ENCODE peak calls at places on chromosomes 3 and 15, in seven cellular contexts. L is ovary, R is cardiac fibroblast, T is mesothelial cell of epicardium, K is thoracic aorta, Q is progenitor cell of endocrine pancreas, X is RWPE1. B is an unnamed sample.

GRCh38 chr15:94293411-94294402 is 62.3 kb downstream of the MCTP2 start:
- DNase-seq in L (no peak), R (peak), T (no peak), K (no peak), Q (no peak), X (no peak), B (no peak)

GRCh38 chr15:71548317-71548908 is 261.9 kb upstream of the NR2E3 start:
- DNase-seq in L (no peak), R (no peak), T (no peak), K (no peak), Q (no peak), X (no peak), B (no peak)

GRCh38 chr15:32936283-32936918 is 218.6 kb downstream of the GREM1 start:
- DNase-seq in L (no peak), R (peak), T (no peak), K (no peak), Q (no peak), X (peak), B (no peak)

GRCh38 chr15:57440799-57441198 is 64.5 kb downstream of the CGNL1 start:
- DNase-seq in L (no peak), R (peak), T (no peak), K (no peak), Q (no peak), X (no peak), B (no peak)

GRCh38 chr3:157045238-157045860 is 114.6 kb downstream of the CCNL1 start:
- DNase-seq in L (no peak), R (peak), T (no peak), K (no peak), Q (no peak), X (no peak), B (no peak)

GRCh38 chr15:52256930-52257733 is 38.5 kb downstream of the MYO5C start:
- DNase-seq in L (no peak), R (peak), T (no peak), K (no peak), Q (no peak), X (no peak), B (no peak)

GRCh38 chr15:58212909-58213526 is 74.8 kb downstream of the AQP9 start:
- DNase-seq in L (no peak), R (peak), T (no peak), K (no peak), Q (no peak), X (peak), B (no peak)

GRCh38 chr3:42043116-42043796 is 47.9 kb upstream of the TRAK1 start:
- DNase-seq in L (no peak), R (peak), T (peak), K (no peak), Q (no peak), X (no peak), B (no peak)

GRCh38 chr15:70164910-70165791 is 67.4 kb upstream of the TLE3 start:
- DNase-seq in L (no peak), R (no peak), T (no peak), K (no peak), Q (peak), X (no peak), B (no peak)

GRCh38 chr3:173632945-173633344 is 235.4 kb downstream of the NLGN1 start:
- DNase-seq in L (no peak), R (no peak), T (no peak), K (no peak), Q (no peak), X (no peak), B (no peak)

GRCh38 chr3:173630849-173631248 is 233.3 kb downstream of the NLGN1 start:
- DNase-seq in L (no peak), R (no peak), T (no peak), K (no peak), Q (no peak), X (no peak), B (no peak)

GRCh38 chr3:173639098-173639497 is 241.6 kb downstream of the NLGN1 start:
- DNase-seq in L (no peak), R (no peak), T (no peak), K (no peak), Q (no peak), X (no peak), B (no peak)

DNA sequence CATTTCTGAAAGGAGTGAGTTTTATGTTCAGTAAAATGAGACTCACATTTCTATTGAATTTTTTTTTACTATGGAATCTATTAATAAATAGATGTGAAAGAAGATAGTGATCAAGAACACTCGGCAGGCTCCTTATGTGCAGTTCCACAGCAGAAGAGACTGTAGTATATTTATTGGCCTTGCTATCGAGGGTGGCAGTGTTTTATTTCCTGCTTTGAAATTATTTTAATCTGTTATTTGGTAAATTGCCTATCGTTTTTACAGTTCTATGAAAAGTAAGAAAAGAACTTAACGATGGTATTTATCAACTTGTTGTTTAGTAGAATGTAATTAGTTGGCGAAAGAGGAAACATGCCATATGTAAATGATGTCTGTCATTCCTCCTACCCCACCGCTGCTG is 238.3 kb downstream of the NLGN1 start:
- DNase-seq in L (no peak), R (no peak), T (no peak), K (no peak), Q (no peak), X (no peak), B (no peak)
- TF ChIP-seq CTCF in L (no peak), R (no peak), T (no peak), K (no peak), Q (no peak), X (no peak), B (no peak)

GRCh38 chr3:49751501-49751900 is 27.8 kb upstream of the GMPPB start:
- DNase-seq in L (no peak), R (no peak), T (no peak), K (no peak), Q (no peak), X (no peak), B (no peak)

GRCh38 chr3:49750056-49750455 is 26.3 kb upstream of the GMPPB start:
- DNase-seq in L (no peak), R (no peak), T (no peak), K (no peak), Q (no peak), X (no peak), B (no peak)

GRCh38 chr3:49747792-49748480 is 24.2 kb upstream of the GMPPB start:
- DNase-seq in L (no peak), R (peak), T (no peak), K (no peak), Q (no peak), X (no peak), B (no peak)

GRCh38 chr3:49740427-49740826 is 16.7 kb upstream of the GMPPB start:
- DNase-seq in L (no peak), R (no peak), T (no peak), K (no peak), Q (no peak), X (no peak), B (no peak)

GRCh38 chr3:49745986-49746385 is 22.2 kb upstream of the GMPPB start:
- DNase-seq in L (no peak), R (peak), T (no peak), K (no peak), Q (no peak), X (peak), B (no peak)
- TF ChIP-seq CTCF in L (no peak), R (no peak), T (no peak), K (no peak), Q (no peak), X (no peak), B (no peak)

GRCh38 chr3:128498127-128498626 is 5.2 kb upstream of the GATA2 start:
- DNase-seq in L (no peak), R (no peak), T (no peak), K (no peak), Q (no peak), X (no peak), B (no peak)
- TF ChIP-seq CTCF in L (no peak), R (no peak), T (peak), K (no peak), Q (no peak), X (peak), B (no peak)

DNA sequence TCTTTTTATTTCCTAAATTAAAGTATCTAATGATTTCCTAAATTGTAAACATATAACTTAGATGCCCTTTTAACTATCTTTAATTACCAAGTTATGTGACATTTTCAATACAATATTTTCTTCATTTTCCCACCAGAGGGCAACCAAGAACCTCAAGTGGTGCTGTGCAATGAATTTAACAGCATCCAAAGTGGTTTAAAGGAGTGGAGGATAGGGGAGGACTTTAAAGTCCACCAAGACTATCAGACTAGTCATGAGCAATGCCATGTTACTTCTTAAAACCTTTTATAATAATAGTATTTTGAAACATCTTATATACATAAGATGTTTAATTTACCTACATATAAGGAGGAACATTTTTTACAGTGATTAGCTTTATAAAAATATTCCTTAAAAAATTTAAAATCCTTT is 74.4 kb downstream of the DLG1 start:
- DNase-seq in L (no peak), R (peak), T (no peak), K (no peak), Q (no peak), X (peak), B (no peak)
- TF ChIP-seq CTCF in L (no peak), R (peak), T (peak), K (peak), Q (peak), X (peak), B (no peak)

GRCh38 chr3:100261481-100261903 is 700 bp downstream of the TBC1D23 start:
- DNase-seq in L (no peak), R (peak), T (no peak), K (no peak), Q (no peak), X (no peak), B (no peak)
- TF ChIP-seq CTCF in L (no peak), R (no peak), T (no peak), K (no peak), Q (no peak), X (no peak), B (no peak)

DNA sequence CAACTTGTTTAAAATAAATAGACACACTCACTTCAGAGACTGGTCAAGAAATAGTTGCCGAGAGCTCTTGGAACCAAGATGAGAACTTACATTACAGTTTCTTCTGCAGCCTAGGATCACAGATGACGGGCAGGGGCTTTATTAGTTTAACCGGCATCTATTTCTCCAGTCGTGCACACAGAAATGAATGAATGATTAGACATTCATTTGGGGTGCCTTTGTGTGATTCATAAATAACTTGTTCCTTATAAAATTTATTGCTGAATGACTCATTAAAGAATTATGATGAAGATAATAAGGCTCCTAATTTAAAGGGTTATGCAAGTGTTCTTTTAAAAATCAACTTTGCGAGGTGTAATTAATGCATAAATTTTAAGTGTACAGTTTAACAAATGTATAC is 20.8 kb downstream of the NFKBIZ start:
- DNase-seq in L (no peak), R (no peak), T (no peak), K (no peak), Q (no peak), X (peak), B (no peak)
- TF ChIP-seq CTCF in L (no peak), R (no peak), T (no peak), K (no peak), Q (no peak), X (no peak), B (no peak)

GRCh38 chr3:10993729-10994065 is 1.1 kb downstream of the SLC6A1 start:
- DNase-seq in L (no peak), R (no peak), T (no peak), K (no peak), Q (no peak), X (no peak), B (no peak)

GRCh38 chr3:10994311-10994710 is 1.8 kb downstream of the SLC6A1 start:
- DNase-seq in L (no peak), R (no peak), T (no peak), K (no peak), Q (no peak), X (no peak), B (no peak)

GRCh38 chr3:10992946-10993728 is 589 bp downstream of the SLC6A1 start:
- DNase-seq in L (peak), R (no peak), T (no peak), K (no peak), Q (no peak), X (no peak), B (no peak)

GRCh38 chr3:10988991-10989484 is 3.5 kb upstream of the SLC6A1 start:
- DNase-seq in L (no peak), R (no peak), T (no peak), K (no peak), Q (no peak), X (no peak), B (no peak)

GRCh38 chr3:10992017-10992945 is at the start of gene SLC6A1:
- DNase-seq in L (peak), R (peak), T (no peak), K (no peak), Q (no peak), X (no peak), B (no peak)
- TF ChIP-seq CTCF in L (no peak), R (no peak), T (no peak), K (peak), Q (peak), X (no peak), B (no peak)

GRCh38 chr3:134357914-134358811 is 16.1 kb downstream of the AMOTL2 start:
- DNase-seq in L (peak), R (peak), T (peak), K (no peak), Q (no peak), X (peak), B (no peak)
- TF ChIP-seq CTCF in L (no peak), R (peak), T (no peak), K (no peak), Q (peak), X (no peak), B (no peak)

GRCh38 chr15:31571676-31572075 is 245.0 kb downstream of the KLF13 start:
- DNase-seq in L (no peak), R (no peak), T (no peak), K (no peak), Q (no peak), X (peak), B (no peak)
- TF ChIP-seq CTCF in L (no peak), R (peak), T (no peak), K (no peak), Q (no peak), X (no peak), B (no peak)

DNA sequence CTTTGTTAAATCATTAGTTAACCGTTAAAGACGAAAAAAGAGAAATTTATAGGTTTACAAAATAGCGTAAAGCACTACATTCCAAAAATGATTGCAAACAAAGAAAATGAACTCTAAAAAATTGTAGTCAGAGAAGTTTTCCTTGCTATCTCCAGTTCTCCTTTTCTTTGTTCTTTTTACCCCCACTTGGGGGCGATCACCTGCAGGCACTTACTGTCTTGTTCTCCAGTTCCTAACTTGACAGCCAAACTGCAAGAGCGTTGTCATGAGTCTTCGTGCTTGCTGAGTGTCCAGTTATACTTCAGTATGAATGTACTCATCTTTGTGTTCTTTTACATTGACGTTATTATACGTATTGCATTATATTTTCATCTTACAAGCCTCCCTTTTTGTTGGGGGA is 54.5 kb downstream of the CHD2 start:
- DNase-seq in L (no peak), R (no peak), T (no peak), K (no peak), Q (no peak), X (no peak), B (no peak)
- TF ChIP-seq CTCF in L (no peak), R (peak), T (no peak), K (no peak), Q (peak), X (no peak), B (no peak)

B was measured in activated B cell treated with CpG ODN at 0.5 μM for 24 hours.